ENCODE peak calls at places on chromosomes 7 and 10, in four cellular contexts. I is H1, X is mammary epithelial cell, Z is fibroblast of lung. F is an unnamed sample. For H3K36me3, the result is how much of the 10 kb centered on the place peaks cover.

GRCh38 chr7:18754766-18755165 is 259.2 kb downstream of the HDAC9 start:
- DNase-seq in I (no peak), X (peak), Z (peak), F (no peak)

GRCh38 chr7:389911-390601 is 100.1 kb downstream of the FOXL3 start:
- DNase-seq in I (no peak), Z (no peak), X (no peak), F (no peak)

GRCh38 chr7:72924417-72924747 is 513 bp upstream of the POM121 start:
- DNase-seq in I (no peak), X (no peak), Z (no peak), F (no peak)

GRCh38 chr10:69406816-69407580 is 9.7 kb downstream of the TACR2 start:
- DNase-seq in Z (no peak), I (no peak), X (no peak), F (no peak)

GRCh38 chr7:27992755-27993478 is 187.7 kb downstream of the JAZF1 start:
- DNase-seq in X (no peak), Z (no peak), I (no peak), F (peak)

GRCh38 chr10:20457656-20458055 is 439.5 kb downstream of the NEBL start:
- DNase-seq in Z (no peak), X (no peak), I (no peak), F (no peak)

GRCh38 chr7:101099969-101100781 is 14.9 kb downstream of the TRIM56 start:
- DNase-seq in I (peak), X (peak), Z (peak), F (no peak)

GRCh38 chr10:12768156-12768731 is 233.3 kb downstream of the CCDC3 start:
- DNase-seq in Z (no peak), I (peak), X (peak), F (no peak)

GRCh38 chr7:32039000-32039756 is 31.0 kb downstream of the PDE1C start:
- DNase-seq in X (no peak), I (no peak), Z (no peak), F (no peak)

GRCh38 chr7:44114586-44115310 is 8.6 kb downstream of the POLD2 start:
- DNase-seq in Z (no peak), I (no peak), X (no peak), F (no peak)

GRCh38 chr7:88302486-88302885 is 4.2 kb downstream of the STEAP4 start:
- DNase-seq in I (no peak), X (no peak), Z (no peak), F (no peak)

GRCh38 chr7:6346581-6346980 is 74.2 kb upstream of the CYTH3 start:
- DNase-seq in Z (no peak), X (no peak), I (peak), F (no peak)

GRCh38 chr7:44101966-44102845 is 1.9 kb upstream of the AEBP1 start:
- DNase-seq in I (no peak), Z (peak), X (peak), F (no peak)

GRCh38 chr7:134710854-134711624 is 64.4 kb downstream of the BPGM start:
- DNase-seq in X (peak), Z (peak), I (no peak), F (no peak)

GRCh38 chr10:110860576-110861241 is 11.0 kb upstream of the PDCD4 start:
- DNase-seq in X (no peak), Z (no peak), I (peak), F (peak)

GRCh38 chr10:114751856-114752255 is 69.7 kb upstream of the FHIP2A start:
- DNase-seq in I (no peak), Z (no peak), X (peak), F (no peak)

GRCh38 chr7:129110575-129111376 is 33.7 kb upstream of the TSPAN33 start:
- DNase-seq in Z (no peak), I (peak), X (peak), F (no peak)

GRCh38 chr7:6413637-6414036 is 34.1 kb downstream of the DAGLB start:
- DNase-seq in I (no peak), X (no peak), Z (no peak), F (no peak)

GRCh38 chr10:73771722-73772279 is 10.0 kb upstream of the CHCHD1 start:
- DNase-seq in I (no peak), X (no peak), Z (peak), F (peak)

GRCh38 chr10:97792058-97792721 is 20.4 kb upstream of the SFRP5 start:
- DNase-seq in I (peak), X (peak), Z (peak), F (peak)

GRCh38 chr10:120948889-120949382 is 97.8 kb downstream of the WDR11 start:
- DNase-seq in X (peak), Z (peak), I (peak), F (peak)

GRCh38 chr10:57395921-57396320 is 871.8 kb downstream of the IPMK start:
- DNase-seq in Z (no peak), I (no peak), X (no peak), F (no peak)

GRCh38 chr10:104589871-104590270 is 51.2 kb upstream of the SORCS3 start:
- DNase-seq in I (no peak), Z (peak), X (peak), F (no peak)

GRCh38 chr10:88080213-88080612 is 216.8 kb downstream of the PTEN start:
- DNase-seq in Z (peak), I (no peak), X (no peak), F (peak)

GRCh38 chr10:132961864-132962622 is 19.7 kb upstream of the CFAP46 start:
- DNase-seq in X (peak), I (peak), Z (peak), F (peak)

GRCh38 chr10:24901686-24902399 is 50.6 kb downstream of the PRTFDC1 start:
- DNase-seq in Z (peak), X (peak), I (no peak), F (no peak)

GRCh38 chr7:47782022-47782421 is 166.2 kb downstream of the PKD1L1 start:
- DNase-seq in X (no peak), I (no peak), Z (peak), F (no peak)

GRCh38 chr7:84393776-84394175 is 199.2 kb upstream of the SEMA3A start:
- DNase-seq in I (no peak), X (no peak), Z (peak), F (no peak)

GRCh38 chr7:8261711-8262695 is at the start of gene ICA1:
- DNase-seq in X (peak), Z (peak), I (peak), F (no peak)

GRCh38 chr7:139767561-139767982 is 10.2 kb downstream of the HIPK2 start:
- DNase-seq in X (no peak), Z (peak), I (no peak), F (peak)

GRCh38 chr7:139768249-139768824 is 9.5 kb downstream of the HIPK2 start:
- DNase-seq in Z (no peak), I (no peak), X (no peak), F (no peak)

GRCh38 chr7:139771001-139771956 is 6.5 kb downstream of the HIPK2 start:
- DNase-seq in Z (peak), I (no peak), X (peak), F (no peak)

GRCh38 chr7:139772115-139772514 is 5.7 kb downstream of the HIPK2 start:
- DNase-seq in X (no peak), Z (peak), I (no peak), F (no peak)

DNA sequence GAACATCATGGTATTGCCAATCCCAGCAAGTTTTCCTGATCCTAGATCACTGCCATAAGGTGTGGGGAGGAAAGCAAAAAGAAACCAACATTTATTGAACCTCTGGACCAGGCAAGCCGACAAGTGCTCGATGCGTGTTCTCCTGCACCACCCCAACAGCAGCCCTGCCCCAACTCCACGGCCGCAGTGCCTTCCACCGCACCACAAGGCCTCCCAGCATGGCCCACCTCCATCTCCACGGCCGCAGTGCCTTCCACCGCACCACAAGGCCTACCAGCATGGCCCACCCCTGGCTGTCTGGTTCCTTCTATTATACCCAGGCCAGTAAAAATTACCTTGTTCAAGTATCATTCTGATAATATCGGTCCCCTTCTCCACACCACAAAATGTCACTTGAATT is 8.7 kb downstream of the HIPK2 start:
- DNase-seq in Z (no peak), X (no peak), I (no peak), F (no peak)
- H3K36me3 ChIP-seq in Z (under half), X (under half), I (under half), F (under half)

GRCh38 chr7:33233659-33234058 is 104.3 kb downstream of the BBS9 start:
- DNase-seq in I (no peak), Z (no peak), X (no peak), F (no peak)

GRCh38 chr7:33237034-33237433 is 107.7 kb downstream of the BBS9 start:
- DNase-seq in I (no peak), X (no peak), Z (peak), F (no peak)
- H3K4me2 ChIP-seq in I (no peak), X (no peak), Z (no peak), F (no peak)

DNA sequence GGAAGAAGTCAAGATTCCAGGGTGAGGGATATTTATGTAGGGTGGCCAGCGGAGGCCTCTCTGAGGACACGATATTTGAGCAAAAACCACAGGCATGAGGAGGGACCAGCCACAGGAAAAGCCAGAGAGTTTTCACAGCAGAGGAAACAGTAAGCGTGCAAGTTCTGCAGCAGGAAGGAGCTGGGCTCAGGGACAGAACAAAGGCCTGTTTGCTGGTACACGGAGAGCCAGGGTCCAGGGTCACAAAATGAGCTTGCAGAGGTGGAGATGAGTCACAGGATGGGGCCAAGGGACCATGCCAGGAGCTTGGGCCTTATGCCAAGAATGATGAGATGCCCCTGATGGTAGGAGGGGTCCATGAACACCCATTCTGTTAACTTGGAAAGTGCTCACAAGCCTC is 283.5 kb downstream of the PLXNA4 start:
- DNase-seq in I (no peak), Z (peak), X (no peak), F (no peak)
- TF ChIP-seq CTCF in I (no peak), Z (no peak), X (no peak), F (no peak)

DNA sequence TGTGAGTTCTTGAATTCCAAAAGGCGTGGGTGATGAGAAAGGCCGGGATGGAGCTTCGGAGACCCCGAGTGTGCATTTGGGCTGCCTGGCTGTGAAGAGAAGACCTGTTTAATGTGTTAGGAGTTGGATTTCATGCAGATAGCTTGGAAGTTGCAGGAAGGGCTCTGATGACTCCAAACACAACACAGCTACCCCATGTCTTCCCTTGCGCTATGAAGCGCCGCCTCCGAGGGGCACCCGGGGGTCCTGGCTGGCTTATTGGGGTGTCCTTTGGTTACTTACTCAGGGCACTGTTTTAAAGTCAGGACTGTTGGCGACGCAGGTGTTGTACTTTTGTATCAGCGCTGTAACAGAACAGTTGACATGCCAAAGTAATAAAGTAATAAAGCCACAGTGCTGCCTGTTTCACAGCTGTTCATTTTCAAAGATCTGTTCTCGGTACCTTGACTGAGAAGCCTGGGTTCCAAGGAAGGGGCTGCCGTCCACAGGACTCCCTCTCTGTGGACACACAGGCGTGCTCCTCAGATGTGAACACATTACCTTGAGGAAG is 64.0 kb downstream of the WDR37 start:
- DNase-seq in I (peak), X (no peak), Z (no peak), F (no peak)
- H3K36me3 ChIP-seq in I (under half), X (under half), Z (under half), F (half or more)

DNA sequence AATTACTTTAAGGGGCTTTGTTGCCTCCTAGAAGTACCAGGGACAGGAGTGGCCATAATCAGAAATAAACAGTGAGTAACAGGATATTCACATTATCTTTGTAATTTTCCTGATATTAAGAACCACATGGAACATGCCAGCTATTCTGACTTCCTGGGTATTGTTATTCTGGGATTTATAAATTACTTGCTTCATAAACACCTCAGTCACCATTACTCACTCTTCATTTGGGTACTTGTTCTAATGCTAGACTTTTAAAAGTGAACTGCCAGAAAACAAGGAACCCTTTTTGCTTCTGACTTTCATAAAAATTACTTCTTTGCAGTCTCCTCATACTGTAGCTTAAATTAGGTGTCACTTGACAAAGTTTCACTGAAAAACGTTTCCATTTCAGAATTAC is 29.7 kb downstream of the CABCOCO1 start:
- DNase-seq in X (no peak), I (no peak), Z (no peak), F (no peak)
- H3K4me2 ChIP-seq in X (no peak), I (no peak), Z (no peak), F (no peak)

DNA sequence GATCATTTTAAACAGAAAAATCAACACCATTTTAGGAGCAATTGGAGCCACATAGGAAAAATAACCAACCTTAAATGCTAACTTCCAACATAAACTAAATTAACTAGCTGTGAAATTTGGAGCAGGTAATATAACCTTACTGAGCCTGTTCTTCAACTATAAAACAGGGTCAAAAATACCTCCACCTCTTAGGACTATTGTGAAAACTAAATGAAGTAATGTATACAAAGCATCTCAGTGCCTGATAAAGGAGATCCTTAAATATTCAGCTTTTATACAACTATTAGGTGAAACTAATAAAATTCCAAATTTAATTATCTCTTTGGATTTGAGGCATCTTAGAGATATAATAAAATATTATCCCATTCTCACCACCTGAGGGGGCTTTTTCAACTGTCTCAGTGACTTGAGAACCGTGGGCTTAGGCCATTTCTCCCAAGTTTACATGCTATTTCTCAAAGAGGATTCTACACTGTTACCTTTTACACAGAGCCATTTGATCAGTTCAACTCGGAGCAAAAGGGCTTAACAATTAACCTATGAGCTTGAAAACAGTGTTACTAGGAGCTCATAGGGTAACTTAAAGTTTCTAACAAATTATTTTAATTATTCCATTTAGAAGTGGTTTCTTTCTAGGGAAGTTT is 165.0 kb upstream of the ASAH2 start:
- DNase-seq in X (no peak), I (no peak), Z (no peak), F (peak)
- TF ChIP-seq CTCF in X (no peak), I (no peak), Z (no peak), F (peak)